ENCODE peak calls at places on chromosome 4, in four cellular contexts. I is ascending aorta; V is naive thymus-derived CD4-positive, alpha-beta T cell; Z is GM23248. F is an unnamed sample. For H3K36me3, the result is how much of the 10 kb centered on the place peaks cover.

GRCh38 chr4:24042094-24042493 is 152.2 kb upstream of the PPARGC1A start:
- DNase-seq in I (no peak), V (no peak), Z (peak), F (peak)

GRCh38 chr4:138645289-138645688 is 370.3 kb upstream of the NOCT start:
- DNase-seq in I (no peak), V (no peak), Z (peak), F (peak)

GRCh38 chr4:130479020-130479419 is 1383.1 kb downstream of the C4orf33 start:
- DNase-seq in I (no peak), V (no peak), Z (peak), F (no peak)

GRCh38 chr4:73067971-73068394 is 1.5 kb downstream of the COX18 start:
- DNase-seq in I (no peak), V (no peak), Z (peak), F (no peak)

GRCh38 chr4:136650541-136651277 is 881.6 kb downstream of the PCDH18 start:
- DNase-seq in I (no peak), V (no peak), Z (no peak), F (peak)

GRCh38 chr4:55291227-55291629 is 54.8 kb upstream of the SRD5A3 start:
- DNase-seq in I (no peak), V (no peak), Z (peak), F (peak)

GRCh38 chr4:122854444-122854843 is 27.8 kb downstream of the FGF2 start:
- DNase-seq in I (no peak), V (no peak), Z (peak), F (no peak)

GRCh38 chr4:41360214-41360910 is 103.6 kb downstream of the UCHL1 start:
- DNase-seq in I (peak), V (no peak), Z (peak), F (no peak)

GRCh38 chr4:14863420-14864364 is 138.6 kb upstream of the CPEB2 start:
- DNase-seq in I (no peak), V (no peak), Z (peak), F (no peak)

GRCh38 chr4:37561803-37562207 is 124.4 kb downstream of the RELL1 start:
- DNase-seq in I (no peak), V (no peak), Z (peak), F (peak)

GRCh38 chr4:155960522-155960921 is 6.9 kb upstream of the CTSO start:
- DNase-seq in I (no peak), V (no peak), Z (peak), F (no peak)

GRCh38 chr4:176360446-176360845 is 40.7 kb downstream of the SPCS3 start:
- DNase-seq in I (no peak), V (no peak), Z (peak), F (no peak)

GRCh38 chr4:55123791-55124190 is 1.6 kb downstream of the KDR start:
- DNase-seq in I (no peak), V (no peak), Z (no peak), F (no peak)

GRCh38 chr4:84470204-84470785 is 28.8 kb downstream of the NKX6-1 start:
- DNase-seq in I (no peak), V (no peak), Z (no peak), F (no peak)

GRCh38 chr4:3232871-3233271 is 16.1 kb upstream of the MSANTD1 start:
- DNase-seq in I (no peak), V (no peak), Z (no peak), F (no peak)

GRCh38 chr4:145409393-145409792 is 72.3 kb upstream of the SMAD1 start:
- DNase-seq in I (no peak), V (no peak), Z (no peak), F (no peak)

GRCh38 chr4:183591301-183591700 is 67.7 kb downstream of the RWDD4 start:
- DNase-seq in I (no peak), V (no peak), Z (peak), F (no peak)

GRCh38 chr4:140635606-140636005 is 66.8 kb upstream of the UCP1 start:
- DNase-seq in I (no peak), V (no peak), Z (peak), F (peak)

GRCh38 chr4:89572224-89572858 is 264.6 kb downstream of the SNCA start:
- DNase-seq in I (no peak), V (no peak), Z (no peak), F (no peak)

GRCh38 chr4:145326491-145326890 is 146.1 kb upstream of the OTUD4 start:
- DNase-seq in I (no peak), V (no peak), Z (peak), F (no peak)

GRCh38 chr4:7761720-7762119 is 177.9 kb downstream of the AFAP1 start:
- DNase-seq in I (peak), V (peak), Z (peak), F (peak)

GRCh38 chr4:3816983-3817382 is 50.8 kb downstream of the ADRA2C start:
- DNase-seq in I (no peak), V (no peak), Z (no peak), F (no peak)

GRCh38 chr4:151990201-151990600 is 229.4 kb upstream of the GATB start:
- DNase-seq in I (no peak), V (no peak), Z (peak), F (no peak)

GRCh38 chr4:180398564-180398963 is 1844.6 kb upstream of the TENM3 start:
- DNase-seq in I (no peak), V (no peak), Z (no peak), F (no peak)

GRCh38 chr4:24771241-24771640 is 24.1 kb upstream of the SOD3 start:
- DNase-seq in I (no peak), V (no peak), Z (no peak), F (no peak)

GRCh38 chr4:128757712-128758111 is 51.8 kb upstream of the JADE1 start:
- DNase-seq in I (no peak), V (no peak), Z (no peak), F (no peak)

GRCh38 chr4:36917413-36917812 is 327.1 kb upstream of the NWD2 start:
- DNase-seq in I (no peak), V (no peak), Z (no peak), F (no peak)

GRCh38 chr4:189845145-189845846 is 95.4 kb upstream of the FRG1 start:
- DNase-seq in I (no peak), V (no peak), Z (peak), F (no peak)

GRCh38 chr4:170198742-170199141 is 109.0 kb upstream of the AADAT start:
- DNase-seq in I (no peak), V (no peak), Z (peak), F (no peak)

GRCh38 chr4:159357350-159357749 is 254.5 kb downstream of the RAPGEF2 start:
- DNase-seq in I (no peak), V (no peak), Z (no peak), F (no peak)

GRCh38 chr4:159358226-159358625 is 255.3 kb downstream of the RAPGEF2 start:
- DNase-seq in I (no peak), V (no peak), Z (peak), F (peak)

GRCh38 chr4:159363376-159363775 is 260.5 kb downstream of the RAPGEF2 start:
- DNase-seq in I (no peak), V (no peak), Z (peak), F (no peak)

GRCh38 chr4:159355456-159355855 is 252.6 kb downstream of the RAPGEF2 start:
- DNase-seq in I (no peak), V (no peak), Z (no peak), F (no peak)

GRCh38 chr4:159360549-159360948 is 257.7 kb downstream of the RAPGEF2 start:
- DNase-seq in I (no peak), V (no peak), Z (peak), F (peak)
- H3K36me3 ChIP-seq in I (under half), V (under half), Z (under half), F (under half)

DNA sequence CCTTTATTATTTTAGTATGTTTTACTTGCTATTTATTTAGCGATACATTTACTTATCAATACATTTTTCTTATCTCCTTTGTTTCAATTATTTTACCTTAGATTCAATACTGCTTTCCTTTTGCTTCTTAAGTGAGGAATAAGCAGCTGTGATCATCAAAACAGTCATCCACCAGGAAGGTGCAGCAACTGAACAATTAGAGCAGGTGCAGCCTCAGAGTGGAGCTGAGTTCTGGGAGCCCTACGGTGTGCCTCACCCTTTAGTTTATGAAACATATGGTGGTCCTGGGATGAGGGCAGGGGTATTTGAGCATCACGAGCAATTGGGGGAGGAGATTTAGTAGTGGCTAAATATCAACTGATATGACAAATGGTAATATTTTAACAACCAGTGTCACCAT is 111.0 kb downstream of the FRYL start:
- DNase-seq in I (no peak), V (no peak), Z (no peak), F (no peak)
- H3K4me3 ChIP-seq in I (no peak), V (no peak), Z (no peak), F (no peak)

GRCh38 chr4:124433044-124433443 is 279.5 kb downstream of the ANKRD50 start:
- DNase-seq in I (no peak), V (no peak), Z (no peak), F (peak)

GRCh38 chr4:124432500-124432899 is 280.0 kb downstream of the ANKRD50 start:
- DNase-seq in I (no peak), V (no peak), Z (peak), F (peak)

GRCh38 chr4:124429746-124430250 is 282.7 kb downstream of the ANKRD50 start:
- DNase-seq in I (no peak), V (no peak), Z (no peak), F (no peak)

GRCh38 chr4:124433500-124433899 is 279.0 kb downstream of the ANKRD50 start:
- DNase-seq in I (no peak), V (no peak), Z (peak), F (peak)

DNA sequence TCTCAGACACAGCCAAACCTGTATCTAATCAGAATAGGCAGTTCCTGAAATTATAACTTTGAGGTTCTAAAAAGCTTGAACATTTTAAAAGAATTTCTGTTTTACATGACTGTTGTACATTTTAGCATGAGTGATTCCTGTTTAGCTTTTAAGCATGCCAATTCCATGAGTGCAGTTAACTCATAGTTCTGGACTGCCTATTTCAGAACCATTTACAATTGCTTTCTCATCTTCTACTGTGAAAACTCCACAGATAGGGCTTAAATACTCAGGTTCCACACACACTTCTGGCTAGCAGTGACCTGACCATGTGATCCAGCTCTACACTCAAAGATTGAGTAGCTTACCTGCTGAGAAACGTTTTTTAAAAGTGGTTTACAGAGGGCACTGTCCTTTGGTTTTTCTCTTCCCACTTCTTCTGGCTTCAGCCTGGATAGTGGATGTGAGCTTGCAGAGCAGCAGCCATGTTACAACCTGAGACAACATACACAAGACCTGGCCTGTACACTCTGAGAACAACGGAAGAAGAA is 280.8 kb downstream of the ANKRD50 start:
- DNase-seq in I (no peak), V (no peak), Z (peak), F (no peak)
- H3K36me3 ChIP-seq in I (under half), V (under half), Z (under half), F (under half)

DNA sequence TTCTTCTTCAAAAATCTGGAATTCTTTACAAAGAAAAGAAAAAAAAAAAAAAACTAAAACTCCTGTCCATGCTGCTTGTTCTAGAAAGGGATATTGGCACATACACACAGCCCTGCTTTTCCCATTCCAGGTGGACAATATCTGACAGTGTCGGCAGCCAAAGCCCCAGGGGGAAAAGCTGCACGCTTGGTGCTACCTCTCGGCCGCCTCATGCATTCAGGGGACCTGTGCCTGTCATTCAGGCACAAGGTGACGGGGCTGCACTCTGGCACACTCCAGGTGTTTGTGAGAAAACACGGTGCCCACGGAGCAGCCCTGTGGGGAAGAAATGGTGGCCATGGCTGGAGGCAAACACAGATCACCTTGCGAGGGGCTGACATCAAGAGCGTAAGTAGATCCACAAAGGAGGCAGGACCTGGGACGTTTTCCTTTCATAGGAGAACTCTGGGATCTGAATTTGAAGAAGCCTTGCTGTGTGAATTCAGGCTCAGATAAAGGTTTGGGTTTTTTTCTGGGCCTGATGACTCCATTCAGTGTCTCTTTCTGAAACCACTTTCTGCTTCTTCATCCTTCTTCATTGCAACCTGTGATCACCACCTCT is 71.9 kb downstream of the NPNT start:
- DNase-seq in I (no peak), V (no peak), Z (no peak), F (no peak)
- H3K4me3 ChIP-seq in I (no peak), V (no peak), Z (no peak), F (no peak)

DNA sequence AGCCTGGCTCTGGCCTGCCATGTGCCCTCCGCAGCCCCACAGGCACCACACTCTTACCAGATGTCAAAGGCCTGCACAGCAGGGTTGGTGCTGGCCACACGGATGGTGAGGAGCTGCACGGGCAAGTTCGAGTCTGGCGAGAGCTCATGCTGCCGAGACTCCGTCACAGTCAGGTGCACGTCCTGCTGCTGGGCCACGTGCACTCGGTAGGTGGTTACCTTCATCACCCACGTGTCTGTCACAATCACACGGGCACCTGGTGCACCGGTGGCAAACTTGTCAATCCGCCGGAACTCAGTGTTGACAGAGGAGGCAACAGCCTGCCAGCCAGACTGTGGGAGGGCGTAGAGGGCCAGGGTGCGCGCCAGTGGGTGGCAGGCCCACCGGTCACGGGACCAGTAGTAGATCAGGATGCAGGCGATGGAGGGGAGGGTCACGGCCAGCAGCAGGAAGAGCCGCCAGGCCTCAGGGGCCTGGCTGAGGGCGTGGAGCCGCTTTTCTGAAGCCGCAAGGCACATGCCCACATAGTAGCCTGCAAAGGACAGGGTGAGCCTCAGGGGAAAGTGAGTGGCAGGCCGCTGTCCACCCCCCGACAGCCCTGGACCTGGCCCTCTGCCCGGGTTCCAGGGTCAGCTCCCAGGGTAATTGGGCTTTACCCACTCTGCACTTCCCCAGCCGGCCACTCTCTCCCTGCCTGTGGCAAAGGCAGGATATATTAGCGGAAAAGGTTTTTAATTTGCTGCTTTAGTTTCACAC is 2.9 kb downstream of the TMEM129 start:
- DNase-seq in I (no peak), V (no peak), Z (no peak), F (no peak)
- H3K36me3 ChIP-seq in I (under half), V (under half), Z (under half), F (under half)

GRCh38 chr4:182385897-182386296 is 142.7 kb downstream of the TENM3 start:
- DNase-seq in I (no peak), V (no peak), Z (no peak), F (no peak)

GRCh38 chr4:182384496-182385155 is 141.4 kb downstream of the TENM3 start:
- DNase-seq in I (no peak), V (no peak), Z (no peak), F (no peak)

GRCh38 chr4:182382941-182383340 is 139.7 kb downstream of the TENM3 start:
- DNase-seq in I (no peak), V (no peak), Z (no peak), F (no peak)

GRCh38 chr4:182380701-182381295 is 137.6 kb downstream of the TENM3 start:
- DNase-seq in I (no peak), V (no peak), Z (no peak), F (no peak)
- H3K4me3 ChIP-seq in I (no peak), V (no peak), Z (no peak), F (no peak)

DNA sequence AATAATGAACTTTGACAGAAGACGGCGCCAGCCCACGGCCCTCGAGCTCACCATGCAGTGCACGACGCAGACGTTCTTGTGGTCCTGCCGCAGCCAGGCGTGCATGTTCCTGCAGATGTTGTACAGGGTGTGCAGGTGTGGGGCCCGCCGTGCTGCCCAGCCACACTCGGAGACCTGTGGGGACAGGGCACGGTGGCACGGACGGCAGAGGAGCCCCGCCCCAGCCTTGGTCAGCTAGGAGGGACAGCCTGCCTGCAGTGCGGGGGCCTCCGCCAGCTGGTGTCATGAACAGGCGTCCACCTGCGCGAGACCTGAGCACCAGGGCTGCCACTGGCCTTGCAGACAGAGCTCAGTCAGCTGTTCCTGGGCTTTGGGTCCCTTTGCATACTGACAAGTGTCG is 49.5 kb downstream of the GAK start:
- DNase-seq in I (no peak), V (no peak), Z (no peak), F (no peak)
- H3K36me3 ChIP-seq in I (half or more), V (under half), Z (under half), F (under half)

GRCh38 chr4:76703676-76704075 is 194.3 kb downstream of the SOWAHB start:
- DNase-seq in I (no peak), V (no peak), Z (peak), F (no peak)
- H3K4me3 ChIP-seq in I (no peak), V (no peak), Z (peak), F (no peak)

DNA sequence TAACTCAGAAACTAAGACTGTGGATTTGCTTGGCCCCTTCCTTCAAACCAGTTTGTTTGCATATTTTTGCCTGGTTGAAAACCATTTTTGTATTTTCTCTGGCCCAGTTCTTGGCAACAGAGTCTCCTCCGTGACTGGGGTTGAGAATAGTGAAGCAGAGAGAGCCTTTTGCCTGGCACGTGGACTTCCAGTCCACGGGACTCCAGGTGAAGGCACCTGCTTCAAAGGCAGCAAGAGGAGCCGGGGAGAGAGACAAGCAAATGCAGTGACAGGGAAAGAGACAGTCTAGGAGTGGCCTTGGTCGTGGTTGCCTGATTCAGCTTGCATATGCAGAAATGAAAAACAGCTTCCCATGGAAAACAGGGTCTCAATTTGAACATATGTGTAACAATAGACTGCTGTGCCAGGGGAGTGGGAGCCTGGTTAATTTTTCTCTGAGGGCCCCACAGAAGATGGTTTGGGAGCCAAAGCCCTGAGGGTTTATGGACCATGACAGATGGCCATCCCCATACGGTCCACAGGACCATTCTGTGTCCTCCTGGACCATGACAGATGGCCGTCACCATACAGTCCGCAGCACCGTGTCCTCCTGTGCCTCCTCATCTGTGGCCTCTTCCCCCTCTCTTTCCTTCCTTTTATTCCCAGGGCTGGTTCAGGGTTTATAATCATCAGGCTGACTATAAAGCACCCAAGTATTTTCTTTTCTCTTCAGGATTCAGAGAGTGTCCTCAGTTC is 272.2 kb upstream of the RASGEF1B start:
- DNase-seq in I (no peak), V (no peak), Z (no peak), F (no peak)
- H3K36me3 ChIP-seq in I (under half), V (under half), Z (under half), F (under half)

DNA sequence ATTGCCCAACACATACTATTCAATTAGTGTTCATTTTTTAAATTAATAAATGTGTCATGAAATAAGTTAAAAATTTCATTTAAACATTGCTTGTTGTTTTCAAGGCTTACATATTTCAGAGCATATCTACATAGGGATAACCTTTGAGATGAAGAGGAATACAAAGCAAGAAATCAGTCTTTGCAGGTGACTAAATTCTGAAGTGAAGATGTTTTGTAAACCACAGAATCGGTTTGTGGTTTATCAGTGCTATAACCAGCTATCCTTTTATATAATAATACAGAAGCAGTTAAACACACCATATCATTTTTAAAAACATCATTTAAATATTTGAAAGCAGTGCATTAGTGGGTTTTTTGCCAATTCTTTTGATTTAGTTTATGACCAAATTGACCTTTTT is 26.9 kb downstream of the FAM241A start:
- DNase-seq in I (no peak), V (no peak), Z (no peak), F (no peak)
- H3K4me3 ChIP-seq in I (no peak), V (no peak), Z (no peak), F (no peak)

F was measured in brain microvascular endothelial cell.